ENCODE peak calls at places on chromosomes 6 and 20, in five cellular contexts. L is GM10248, S is right lobe of liver, Y is cardiac muscle cell, H is lower leg skin. F is an unnamed sample.

GRCh38 chr6:56724455-56724854 is 81.8 kb upstream of the DST start:
- DNase-seq in Y (peak), H (no peak), S (no peak), L (no peak), F (no peak)

GRCh38 chr6:170291271-170292110 is 613 bp upstream of the DLL1 start:
- DNase-seq in L (peak), H (peak), Y (no peak), S (peak), F (no peak)

GRCh38 chr6:47525330-47526057 is 47.9 kb downstream of the CD2AP start:
- DNase-seq in H (no peak), Y (no peak), L (no peak), S (no peak), F (no peak)

GRCh38 chr6:61947311-61947970 is 338.6 kb downstream of the KHDRBS2 start:
- DNase-seq in L (no peak), H (no peak), S (no peak), Y (no peak), F (no peak)

GRCh38 chr6:55980627-55981211 is 105.3 kb upstream of the BMP5 start:
- DNase-seq in L (peak), S (no peak), H (no peak), Y (peak), F (no peak)

GRCh38 chr6:63764318-63764916 is 128.8 kb downstream of the PHF3 start:
- DNase-seq in Y (peak), H (no peak), S (no peak), L (no peak), F (no peak)

GRCh38 chr6:157921685-157922367 is 59.8 kb upstream of the SYNJ2 start:
- DNase-seq in S (no peak), H (peak), Y (peak), L (no peak), F (no peak)

GRCh38 chr6:93407186-93407585 is 12.2 kb downstream of the EPHA7 start:
- DNase-seq in S (no peak), H (no peak), Y (peak), L (no peak), F (no peak)

GRCh38 chr6:127566671-127567070 is 10.3 kb upstream of the C6orf58 start:
- DNase-seq in L (no peak), S (no peak), H (no peak), Y (no peak), F (no peak)

GRCh38 chr6:167550936-167551633 is 226.2 kb downstream of the TTLL2 start:
- DNase-seq in Y (peak), L (no peak), S (peak), H (peak), F (no peak)

GRCh38 chr20:17381701-17382100 is 149.5 kb downstream of the BFSP1 start:
- DNase-seq in Y (no peak), S (no peak), H (no peak), L (no peak), F (no peak)

GRCh38 chr6:36459483-36459882 is 16.7 kb downstream of the KCTD20 start:
- DNase-seq in Y (no peak), H (no peak), L (no peak), S (no peak), F (no peak)

GRCh38 chr20:45758096-45758495 is 33.6 kb downstream of the WFDC3 start:
- DNase-seq in Y (no peak), H (no peak), L (no peak), S (no peak), F (no peak)

GRCh38 chr6:165704001-165704748 is 41.1 kb upstream of the PDE10A start:
- DNase-seq in S (no peak), H (peak), Y (peak), L (no peak), F (no peak)

GRCh38 chr20:23634985-23635767 is 2.6 kb downstream of the CST3 start:
- DNase-seq in Y (no peak), L (peak), H (no peak), S (peak), F (no peak)

GRCh38 chr6:90764001-90764400 is 177.1 kb upstream of the MAP3K7 start:
- DNase-seq in L (no peak), Y (no peak), S (no peak), H (no peak), F (no peak)

GRCh38 chr6:151448623-151449022 is 3.3 kb downstream of the RMND1 start:
- DNase-seq in L (no peak), Y (no peak), H (no peak), S (no peak), F (no peak)

GRCh38 chr6:151451417-151451949 is 443 bp downstream of the RMND1 start:
- DNase-seq in L (no peak), H (no peak), Y (no peak), S (no peak), F (no peak)

GRCh38 chr6:151452750-151453427 is 963 bp upstream of the RMND1 start:
- DNase-seq in L (no peak), H (peak), S (peak), Y (peak), F (no peak)

GRCh38 chr6:151447237-151447636 is 4.7 kb downstream of the RMND1 start:
- DNase-seq in S (no peak), H (no peak), L (no peak), Y (no peak), F (no peak)

GRCh38 chr6:151451950-151452749 is at the start of gene RMND1:
- DNase-seq in H (peak), S (peak), Y (peak), L (peak), F (peak)
- TF ChIP-seq CTCF in H (no peak), S (no peak), Y (no peak), L (no peak), F (no peak)

GRCh38 chr20:36572701-36573102 is 695 bp upstream of the TGIF2 start:
- DNase-seq in H (no peak), S (no peak), L (peak), Y (peak), F (peak)

GRCh38 chr20:36573798-36574277 is 441 bp downstream of the TGIF2 start:
- DNase-seq in L (peak), H (no peak), S (peak), Y (no peak), F (peak)

GRCh38 chr20:36573103-36573797 is at the start of gene TGIF2:
- DNase-seq in Y (peak), S (peak), H (peak), L (peak), F (peak)

GRCh38 chr20:36571564-36572504 is 1.6 kb upstream of the TGIF2 start:
- DNase-seq in Y (no peak), L (peak), H (no peak), S (no peak), F (peak)

GRCh38 chr20:36569847-36570429 is 3.5 kb upstream of the TGIF2 start:
- DNase-seq in Y (peak), H (no peak), L (no peak), S (no peak), F (no peak)
- TF ChIP-seq CTCF in Y (no peak), H (no peak), L (no peak), S (no peak), F (no peak)

GRCh38 chr20:44734938-44735337 is 10.7 kb upstream of the KCNK15 start:
- DNase-seq in L (no peak), S (no peak), H (no peak), Y (peak), F (no peak)
- TF ChIP-seq CTCF in L (no peak), S (no peak), H (no peak), Y (peak), F (peak)

DNA sequence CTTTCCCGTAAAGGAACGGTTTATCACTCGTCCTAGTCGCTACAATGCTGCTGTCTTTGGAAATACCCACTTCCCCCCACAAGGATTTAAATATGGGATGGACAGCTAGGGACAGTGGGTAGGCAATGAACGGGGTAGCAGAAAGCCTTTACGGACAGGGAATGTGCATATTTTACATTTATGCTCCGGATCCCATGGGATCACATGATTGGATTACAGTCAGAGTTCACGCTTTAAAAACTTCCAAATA is 1.2 kb downstream of the HIVEP1 start:
- DNase-seq in Y (no peak), S (no peak), L (no peak), H (no peak), F (no peak)
- TF ChIP-seq CTCF in Y (no peak), S (no peak), L (no peak), H (no peak), F (no peak)

GRCh38 chr20:2276015-2276414 is 19.8 kb upstream of the TGM3 start:
- DNase-seq in H (no peak), L (no peak), Y (no peak), S (no peak), F (no peak)
- TF ChIP-seq CTCF in H (no peak), L (no peak), Y (no peak), S (peak), F (no peak)